ENCODE peak calls at places on chromosomes 3 and 15, in five cellular contexts. L, R, Y, Q and X are unnamed samples.

GRCh38 chr15:57510647-57511046 is 81.1 kb upstream of the MYZAP start:
- DNase-seq in L (no peak), R (no peak), Y (peak; percentile 85), Q (peak; percentile 9), X (peak; percentile 68)

GRCh38 chr3:115996420-115997108 is 373.3 kb downstream of the GAP43 start:
- DNase-seq in L (no peak), R (no peak), Y (no peak), Q (no peak), X (no peak)

GRCh38 chr3:5510300-5510699 is 322.8 kb downstream of the EDEM1 start:
- DNase-seq in L (no peak), R (no peak), Y (no peak), Q (no peak), X (no peak)

GRCh38 chr15:87710406-87710805 is 546.1 kb downstream of the NTRK3 start:
- DNase-seq in L (no peak), R (no peak), Y (peak; percentile 11), Q (peak; percentile 0), X (no peak)

GRCh38 chr3:194707176-194707575 is 21.5 kb downstream of the FAM43A start:
- DNase-seq in L (no peak), R (no peak), Y (no peak), Q (no peak), X (no peak)

GRCh38 chr3:157475921-157476395 is 27.3 kb downstream of the VEPH1 start:
- DNase-seq in L (no peak), R (no peak), Y (peak; percentile 45), Q (peak; percentile 86), X (no peak)

GRCh38 chr3:192366916-192367315 is 360.4 kb downstream of the FGF12 start:
- DNase-seq in L (no peak), R (no peak), Y (no peak), Q (no peak), X (no peak)

GRCh38 chr3:117407317-117407716 is 697.7 kb downstream of the TUSC7 start:
- DNase-seq in L (no peak), R (no peak), Y (no peak), Q (peak; percentile 35), X (peak; percentile 40)

GRCh38 chr3:30699927-30700326 is 93.5 kb downstream of the TGFBR2 start:
- DNase-seq in L (no peak), R (no peak), Y (no peak), Q (no peak), X (no peak)

GRCh38 chr3:80855482-80855881 is 906.0 kb downstream of the GBE1 start:
- DNase-seq in L (no peak), R (no peak), Y (no peak), Q (no peak), X (no peak)

GRCh38 chr3:65330072-65330471 is 642.3 kb upstream of the ADAMTS9 start:
- DNase-seq in L (no peak), R (no peak), Y (no peak), Q (peak; percentile 39), X (no peak)

GRCh38 chr3:39260957-39261356 is 18.9 kb downstream of the CX3CR1 start:
- DNase-seq in L (peak; percentile 47), R (peak; percentile 71), Y (peak; percentile 16), Q (peak; percentile 92), X (no peak)

GRCh38 chr3:71658131-71658530 is 67.1 kb downstream of the EIF4E3 start:
- DNase-seq in L (no peak), R (peak; percentile 85), Y (no peak), Q (no peak), X (peak; percentile 78)

GRCh38 chr3:167008765-167009164 is 371.3 kb downstream of the ZBBX start:
- DNase-seq in L (no peak), R (no peak), Y (no peak), Q (no peak), X (no peak)

GRCh38 chr3:131218196-131218595 is 163.4 kb upstream of the NUDT16 start:
- DNase-seq in L (no peak), R (no peak), Y (no peak), Q (peak; percentile 64), X (no peak)

GRCh38 chr3:171801738-171802600 is 8.3 kb downstream of the PLD1 start:
- DNase-seq in L (no peak), R (no peak), Y (peak; percentile 68), Q (peak; percentile 97), X (no peak)

GRCh38 chr3:177948716-177949422 is 587.4 kb upstream of the KCNMB2 start:
- DNase-seq in L (no peak), R (no peak), Y (no peak), Q (no peak), X (no peak)

GRCh38 chr3:197722734-197723133 is 14.0 kb downstream of the RUBCN start:
- DNase-seq in L (no peak), R (no peak), Y (no peak), Q (no peak), X (no peak)

GRCh38 chr3:123883656-123884257 is 375 bp downstream of the MYLK start:
- DNase-seq in L (no peak), R (no peak), Y (no peak), Q (no peak), X (no peak)

GRCh38 chr15:27353837-27354236 is 382.9 kb downstream of the GABRG3 start:
- DNase-seq in L (no peak), R (no peak), Y (no peak), Q (peak; percentile 4), X (peak; percentile 22)

GRCh38 chr3:107855710-107856109 is 235.1 kb downstream of the CD47 start:
- DNase-seq in L (no peak), R (no peak), Y (no peak), Q (peak; percentile 25), X (no peak)

GRCh38 chr15:78915341-78916087 is 29.3 kb downstream of the CTSH start:
- DNase-seq in L (no peak), R (no peak), Y (no peak), Q (peak; percentile 60), X (no peak)

GRCh38 chr15:67080900-67081431 is 15.6 kb downstream of the SMAD3 start:
- DNase-seq in L (no peak), R (peak; percentile 42), Y (no peak), Q (peak; percentile 95), X (no peak)

GRCh38 chr3:12934431-12934830 is 93.1 kb upstream of the RPL32 start:
- DNase-seq in L (no peak), R (no peak), Y (no peak), Q (peak; percentile 19), X (no peak)

GRCh38 chr3:129503387-129504010 is 24.9 kb upstream of the RHO start:
- DNase-seq in L (no peak), R (no peak), Y (no peak), Q (no peak), X (peak; percentile 91)

GRCh38 chr15:63439536-63440264 is 58.1 kb upstream of the CA12 start:
- DNase-seq in L (no peak), R (no peak), Y (no peak), Q (peak; percentile 25), X (no peak)

GRCh38 chr3:76651784-76652183 is 388.1 kb upstream of the ROBO2 start:
- DNase-seq in L (no peak), R (no peak), Y (no peak), Q (no peak), X (no peak)